ENCODE peak calls at places on chromosomes 5 and 9, in eight cellular contexts. X, U, G, D, V, J, Q and N are unnamed samples.

GRCh38 chr5:142006363-142007236 is 6.2 kb downstream of the GNPDA1 start:
- DNase-seq in V (no peak), J (no peak), D (no peak), Q (no peak), G (no peak), U (no peak), X (no peak), N (no peak)

GRCh38 chr5:174724484-174725260 is at the start of gene MSX2:
- DNase-seq in G (peak; percentile 86), Q (peak; percentile 84), J (peak; percentile 84), D (peak; percentile 3), U (peak; percentile 90), X (peak; percentile 97), V (no peak), N (peak; percentile 87)

GRCh38 chr5:141883184-141883947 is 5.2 kb upstream of the PCDH1 start:
- DNase-seq in X (peak; percentile 65), Q (no peak), J (no peak), V (no peak), D (no peak), G (peak; percentile 11), U (no peak), N (no peak)

GRCh38 chr5:89241186-89241585 is 358.2 kb upstream of the MEF2C start:
- DNase-seq in U (peak; percentile 78), J (no peak), D (no peak), G (peak; percentile 66), V (no peak), X (no peak), Q (no peak), N (no peak)

GRCh38 chr5:115465416-115465815 is 79.2 kb downstream of the FEM1C start:
- DNase-seq in Q (no peak), D (no peak), U (peak; percentile 57), V (no peak), G (peak; percentile 25), X (no peak), J (no peak), N (no peak)

GRCh38 chr5:54793612-54794436 is 191.6 kb downstream of the ESM1 start:
- DNase-seq in X (no peak), J (no peak), Q (no peak), D (no peak), V (no peak), U (no peak), G (peak; percentile 34), N (no peak)

GRCh38 chr5:21654-22233 is 70.2 kb upstream of the PLEKHG4B start:
- DNase-seq in V (no peak), J (no peak), G (peak; percentile 18), D (no peak), U (peak; percentile 14), Q (no peak), X (peak; percentile 59), N (peak; percentile 17)

GRCh38 chr9:4738866-4739586 is 2.0 kb downstream of the AK3 start:
- DNase-seq in Q (no peak), J (peak; percentile 25), V (no peak), G (peak; percentile 14), X (no peak), D (no peak), U (no peak), N (no peak)

GRCh38 chr9:69153707-69154521 is 20.2 kb upstream of the TJP2 start:
- DNase-seq in U (no peak), G (no peak), Q (no peak), D (no peak), V (no peak), X (no peak), J (no peak), N (no peak)

GRCh38 chr9:115000217-115000639 is 69.8 kb upstream of the TNFSF8 start:
- DNase-seq in X (no peak), G (no peak), Q (no peak), V (no peak), J (no peak), D (no peak), U (no peak), N (no peak)

GRCh38 chr9:68933434-68934318 is 80.2 kb downstream of the PRKACG start:
- DNase-seq in J (no peak), D (no peak), U (no peak), G (no peak), X (no peak), Q (no peak), V (peak; percentile 71), N (no peak)

GRCh38 chr9:114919611-114920010 is 10.8 kb downstream of the TNFSF8 start:
- DNase-seq in X (no peak), G (no peak), Q (no peak), J (no peak), U (peak; percentile 39), D (no peak), V (no peak), N (peak; percentile 12)

GRCh38 chr9:136848393-136849037 is 694 bp upstream of the PHPT1 start:
- DNase-seq in X (peak; percentile 85), V (no peak), Q (peak; percentile 54), J (peak; percentile 59), U (no peak), G (no peak), D (no peak), N (no peak)

GRCh38 chr9:85432599-85432998 is 309.2 kb downstream of the AGTPBP1 start:
- DNase-seq in J (peak; percentile 20), G (no peak), V (no peak), U (no peak), X (no peak), Q (no peak), D (no peak), N (no peak)

GRCh38 chr9:127497656-127498290 is 46.5 kb downstream of the LRSAM1 start:
- DNase-seq in G (no peak), J (no peak), Q (no peak), V (no peak), U (no peak), X (no peak), D (no peak), N (no peak)

GRCh38 chr9:38141751-38142150 is 72.7 kb upstream of the SHB start:
- DNase-seq in J (no peak), Q (no peak), G (peak; percentile 83), D (no peak), U (peak; percentile 92), X (no peak), V (no peak), N (peak; percentile 30)

GRCh38 chr5:160209917-160210316 is 19.4 kb upstream of the FABP6 start:
- DNase-seq in V (no peak), J (no peak), X (no peak), D (no peak), G (no peak), Q (no peak), U (no peak), N (no peak)

GRCh38 chr5:151126199-151126645 is 31.4 kb downstream of the ANXA6 start:
- DNase-seq in U (peak; percentile 49), Q (peak; percentile 77), D (peak; percentile 52), X (peak; percentile 75), J (peak; percentile 75), G (peak; percentile 51), V (peak; percentile 66), N (no peak)

GRCh38 chr5:87784869-87785268 is 372.1 kb upstream of the CCNH start:
- DNase-seq in J (no peak), U (no peak), X (no peak), Q (no peak), G (no peak), D (no peak), V (no peak), N (no peak)

DNA sequence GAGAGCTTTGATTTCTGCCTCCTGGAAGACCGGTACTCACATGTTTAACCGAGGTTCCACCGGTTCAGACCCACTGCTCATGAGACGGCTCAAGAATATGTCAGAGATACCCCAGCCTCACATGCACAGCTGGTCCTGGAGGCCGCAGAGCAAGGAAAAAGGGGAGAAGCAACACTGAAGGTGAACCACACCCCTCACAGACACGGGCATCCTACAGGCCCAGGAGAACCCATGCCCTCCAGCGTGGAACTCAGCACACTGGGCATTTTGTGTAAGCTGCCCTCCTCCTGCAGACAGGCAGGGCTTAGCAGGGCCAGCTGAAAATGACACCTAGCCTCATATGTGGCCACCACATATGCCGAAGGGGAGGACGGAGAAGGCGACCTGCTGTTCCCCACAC is 37.4 kb downstream of the SEMA4D start:
- DNase-seq in V (no peak), J (no peak), X (no peak), U (no peak), D (no peak), G (no peak), Q (no peak), N (no peak)
- H3K4me1 ChIP-seq in V (peaks cover 51% of the 10 kb centered on the region), J (no peaks in the 10 kb centered on the region), X (no peaks in the 10 kb centered on the region), U (no peaks in the 10 kb centered on the region), D (peaks cover 99% of the 10 kb centered on the region), G (peaks cover 6% of the 10 kb centered on the region), Q (no peaks in the 10 kb centered on the region), N (no peaks in the 10 kb centered on the region)

GRCh38 chr9:130860458-130861316 is 25.6 kb downstream of the ABL1 start:
- DNase-seq in Q (peak; percentile 69), G (peak; percentile 99), J (peak; percentile 38), D (no peak), X (no peak), V (no peak), U (peak; percentile 100), N (peak; percentile 97)

GRCh38 chr9:130861372-130862180 is 26.5 kb downstream of the ABL1 start:
- DNase-seq in X (no peak), U (no peak), V (no peak), D (no peak), Q (no peak), J (no peak), G (no peak), N (no peak)

GRCh38 chr9:130862747-130863146 is 27.7 kb downstream of the ABL1 start:
- DNase-seq in V (no peak), D (no peak), J (no peak), U (no peak), X (no peak), G (no peak), Q (no peak), N (no peak)

GRCh38 chr9:130864541-130864940 is 29.5 kb downstream of the ABL1 start:
- DNase-seq in Q (no peak), G (no peak), U (no peak), V (no peak), J (no peak), X (no peak), D (no peak), N (no peak)

DNA sequence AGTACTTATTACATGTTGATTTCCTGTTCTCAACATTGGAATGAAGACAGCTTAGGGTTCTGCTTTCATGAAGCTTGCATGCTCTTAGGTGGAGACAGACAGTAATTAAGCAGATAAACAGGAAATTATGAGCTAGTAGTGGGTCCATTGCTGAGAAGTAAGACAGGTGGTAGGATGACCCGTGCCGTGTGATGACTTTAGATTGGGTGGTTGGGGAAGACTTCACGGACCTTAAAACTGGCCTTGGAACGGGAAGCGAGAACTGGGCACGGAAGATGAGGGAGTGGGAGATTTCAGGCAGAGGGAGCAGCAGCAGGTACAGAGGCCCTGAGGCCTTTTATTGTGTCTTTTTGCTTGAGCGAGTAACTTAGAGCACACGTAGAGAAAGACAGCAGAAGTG is 27.2 kb downstream of the ABL1 start:
- DNase-seq in J (no peak), G (no peak), V (no peak), X (no peak), U (no peak), Q (no peak), D (no peak), N (no peak)
- H3K27ac ChIP-seq in J (no peak overlapping the region), G (no peak overlapping the region), V (no peak overlapping the region), X (peak overlapping the region; percentile 89), U (peak overlapping the region; percentile 94), Q (peak overlapping the region; percentile 72), D (no peak overlapping the region), N (no peak overlapping the region)

GRCh38 chr5:68930139-68930538 is 163.7 kb upstream of the SLC30A5 start:
- DNase-seq in J (no peak), D (no peak), G (no peak), X (no peak), Q (no peak), V (no peak), U (no peak), N (no peak)
- H3K9me3 ChIP-seq in J (no peaks in the 10 kb centered on the region), D (no peaks in the 10 kb centered on the region), G (peaks cover 2% of the 10 kb centered on the region), X (no peaks in the 10 kb centered on the region), Q (no peaks in the 10 kb centered on the region), V (peaks cover 5% of the 10 kb centered on the region), U (no peaks in the 10 kb centered on the region), N (peaks cover 4% of the 10 kb centered on the region)

GRCh38 chr9:131677445-131678180 is 62.3 kb downstream of the RAPGEF1 start:
- DNase-seq in J (no peak), Q (peak; percentile 50), U (peak; percentile 77), G (peak; percentile 83), X (peak; percentile 39), V (peak; percentile 71), D (no peak), N (peak; percentile 81)
- H3K4me1 ChIP-seq in J (peaks cover 7% of the 10 kb centered on the region), Q (peaks cover 32% of the 10 kb centered on the region), U (peaks cover 33% of the 10 kb centered on the region), G (peaks cover 28% of the 10 kb centered on the region), X (peaks cover 44% of the 10 kb centered on the region), V (peaks cover 53% of the 10 kb centered on the region), D (peaks cover 54% of the 10 kb centered on the region), N (peaks cover 41% of the 10 kb centered on the region)